ENCODE peak calls at places on chromosome 14, in six cellular contexts. K, C, D, M, Z and N are unnamed samples.

GRCh38 chr14:63659726-63660125 is 18.1 kb upstream of the WDR89 start:
- DNase-seq in M (no peak), K (no peak), D (no peak), Z (no peak), C (no peak), N (no peak)

GRCh38 chr14:24150567-24150966 is 3.3 kb downstream of the RNF31 start:
- DNase-seq in K (no peak), C (no peak), M (no peak), D (no peak), Z (no peak), N (no peak)

GRCh38 chr14:94974422-94974821 is 182.9 kb downstream of the DICER1 start:
- DNase-seq in M (no peak), D (no peak), C (no peak), Z (no peak), K (no peak), N (no peak)

GRCh38 chr14:57871487-57872080 is 5.7 kb upstream of the SLC35F4 start:
- DNase-seq in Z (no peak), M (peak; percentile 86), C (no peak), K (peak; percentile 52), D (peak; percentile 59), N (no peak)

GRCh38 chr14:103854822-103855733 is 7.7 kb upstream of the PPP1R13B start:
- DNase-seq in M (no peak), Z (no peak), K (peak; percentile 83), C (no peak), D (no peak), N (no peak)

GRCh38 chr14:65024957-65025356 is 38.3 kb downstream of the FNTB start:
- DNase-seq in D (no peak), Z (no peak), C (no peak), K (no peak), M (no peak), N (no peak)

GRCh38 chr14:35875296-35875695 is 49.2 kb downstream of the BRMS1L start:
- DNase-seq in D (no peak), Z (no peak), K (no peak), C (no peak), M (no peak), N (no peak)

GRCh38 chr14:73634333-73634833 is 10.4 kb upstream of the DNAL1 start:
- DNase-seq in D (peak; percentile 32), K (peak; percentile 64), C (no peak), M (peak; percentile 28), Z (no peak), N (peak; percentile 66)

GRCh38 chr14:22084393-22085281 is 411.0 kb upstream of the OR4E1 start:
- DNase-seq in Z (no peak), K (peak; percentile 82), D (peak; percentile 39), M (peak; percentile 58), C (no peak), N (no peak)

GRCh38 chr14:105898482-105899010 is 372.2 kb downstream of the TMEM121 start:
- DNase-seq in Z (no peak), C (no peak), D (no peak), K (no peak), M (no peak), N (no peak)

GRCh38 chr14:105021656-105022275 is 883 bp upstream of the CDCA4 start:
- DNase-seq in K (peak; percentile 90), C (no peak), M (peak; percentile 50), Z (no peak), D (peak; percentile 43), N (no peak)

GRCh38 chr14:90698379-90698869 is 117.8 kb downstream of the TTC7B start:
- DNase-seq in M (peak; percentile 51), K (peak; percentile 91), D (peak; percentile 68), Z (no peak), C (no peak), N (no peak)

GRCh38 chr14:94021001-94021400 is 5.1 kb upstream of the OTUB2 start:
- DNase-seq in K (no peak), C (no peak), D (peak; percentile 23), Z (no peak), M (peak; percentile 62), N (no peak)

GRCh38 chr14:105838591-105839424 is 312.4 kb downstream of the TMEM121 start:
- DNase-seq in K (no peak), C (no peak), M (no peak), Z (peak; percentile 8), D (no peak), N (no peak)

GRCh38 chr14:75614179-75614578 is 35.8 kb downstream of the FLVCR2 start:
- DNase-seq in Z (no peak), M (no peak), D (no peak), K (no peak), C (no peak), N (no peak)

GRCh38 chr14:68941820-68942219 is 37.3 kb downstream of the ACTN1 start:
- DNase-seq in Z (no peak), M (peak; percentile 94), D (peak; percentile 99), C (peak; percentile 88), K (no peak), N (no peak)